ENCODE peak calls at places on chromosomes 4 and X, in six cellular contexts. One of them, this sample, is unnamed. For H3K4me1, the result is how much of the 10 kb centered on the place peaks cover.

GRCh38 chr4:139639654-139640053 is 26.0 kb upstream of the MGST2 start:
- DNase-seq in GM23338: no peak
- DNase-seq in breast epithelium: no peak
- DNase-seq in upper lobe of left lung: no peak
- DNase-seq in endothelial cell of umbilical vein: no peak
- DNase-seq in HepG2: no peak
- DNase-seq in this sample: no peak

GRCh38 chr4:158162637-158163036 is 10.2 kb downstream of the GASK1B start:
- DNase-seq in GM23338: no peak
- DNase-seq in breast epithelium: no peak
- DNase-seq in upper lobe of left lung: no peak
- DNase-seq in endothelial cell of umbilical vein: peak
- DNase-seq in HepG2: no peak
- DNase-seq in this sample: no peak

GRCh38 chrX:64176876-64177275 is 28.6 kb downstream of the AMER1 start:
- DNase-seq in GM23338: no peak
- DNase-seq in breast epithelium: no peak
- DNase-seq in upper lobe of left lung: no peak
- DNase-seq in endothelial cell of umbilical vein: no peak
- DNase-seq in HepG2: peak
- DNase-seq in this sample: no peak

GRCh38 chrX:15816886-15817285 is 26.6 kb downstream of the ZRSR2 start:
- DNase-seq in GM23338: peak
- DNase-seq in breast epithelium: no peak
- DNase-seq in upper lobe of left lung: no peak
- DNase-seq in endothelial cell of umbilical vein: no peak
- DNase-seq in HepG2: no peak
- DNase-seq in this sample: no peak

GRCh38 chr4:15197005-15197404 is 194.7 kb downstream of the CPEB2 start:
- DNase-seq in GM23338: peak
- DNase-seq in breast epithelium: no peak
- DNase-seq in upper lobe of left lung: no peak
- DNase-seq in endothelial cell of umbilical vein: peak
- DNase-seq in HepG2: peak
- DNase-seq in this sample: no peak

GRCh38 chr4:38805530-38806145 is 1.0 kb upstream of the TLR1 start:
- DNase-seq in GM23338: no peak
- DNase-seq in breast epithelium: no peak
- DNase-seq in upper lobe of left lung: no peak
- DNase-seq in endothelial cell of umbilical vein: peak
- DNase-seq in HepG2: no peak
- DNase-seq in this sample: no peak

GRCh38 chr4:140223056-140223810 is 69.2 kb upstream of the MAML3 start:
- DNase-seq in GM23338: no peak
- DNase-seq in breast epithelium: no peak
- DNase-seq in upper lobe of left lung: no peak
- DNase-seq in endothelial cell of umbilical vein: peak
- DNase-seq in HepG2: no peak
- DNase-seq in this sample: no peak

GRCh38 chrX:107769581-107770317 is 5.8 kb downstream of the TSC22D3 start:
- DNase-seq in GM23338: no peak
- DNase-seq in breast epithelium: no peak
- DNase-seq in upper lobe of left lung: no peak
- DNase-seq in endothelial cell of umbilical vein: no peak
- DNase-seq in HepG2: no peak
- DNase-seq in this sample: no peak

GRCh38 chrX:9635368-9635767 is 130.3 kb downstream of the GPR143 start:
- DNase-seq in GM23338: no peak
- DNase-seq in breast epithelium: peak
- DNase-seq in upper lobe of left lung: no peak
- DNase-seq in endothelial cell of umbilical vein: no peak
- DNase-seq in HepG2: no peak
- DNase-seq in this sample: no peak

GRCh38 chr4:99087887-99088484 is 602 bp downstream of the ADH5 start:
- DNase-seq in GM23338: peak
- DNase-seq in breast epithelium: peak
- DNase-seq in upper lobe of left lung: no peak
- DNase-seq in endothelial cell of umbilical vein: peak
- DNase-seq in HepG2: peak
- DNase-seq in this sample: peak

GRCh38 chr4:119748853-119749252 is 120.2 kb upstream of the PDE5A start:
- DNase-seq in GM23338: no peak
- DNase-seq in breast epithelium: no peak
- DNase-seq in upper lobe of left lung: no peak
- DNase-seq in endothelial cell of umbilical vein: no peak
- DNase-seq in HepG2: no peak
- DNase-seq in this sample: no peak

GRCh38 chr4:98482847-98483806 is 175.3 kb downstream of the TSPAN5 start:
- DNase-seq in GM23338: no peak
- DNase-seq in breast epithelium: no peak
- DNase-seq in upper lobe of left lung: no peak
- DNase-seq in endothelial cell of umbilical vein: peak
- DNase-seq in HepG2: peak
- DNase-seq in this sample: no peak

GRCh38 chr4:142567199-142567598 is 278.9 kb downstream of the INPP4B start:
- DNase-seq in GM23338: peak
- DNase-seq in breast epithelium: no peak
- DNase-seq in upper lobe of left lung: no peak
- DNase-seq in endothelial cell of umbilical vein: no peak
- DNase-seq in HepG2: no peak
- DNase-seq in this sample: no peak

GRCh38 chr4:163380703-163381102 is 37.0 kb downstream of the NPY5R start:
- DNase-seq in GM23338: no peak
- DNase-seq in breast epithelium: no peak
- DNase-seq in upper lobe of left lung: no peak
- DNase-seq in endothelial cell of umbilical vein: no peak
- DNase-seq in HepG2: no peak
- DNase-seq in this sample: no peak

GRCh38 chrX:113305496-113305895 is 464.9 kb upstream of the AMOT start:
- DNase-seq in GM23338: no peak
- DNase-seq in breast epithelium: no peak
- DNase-seq in upper lobe of left lung: no peak
- DNase-seq in endothelial cell of umbilical vein: no peak
- DNase-seq in HepG2: no peak
- DNase-seq in this sample: no peak

GRCh38 chr4:137226900-137227299 is 305.4 kb downstream of the PCDH18 start:
- DNase-seq in GM23338: peak
- DNase-seq in breast epithelium: no peak
- DNase-seq in upper lobe of left lung: no peak
- DNase-seq in endothelial cell of umbilical vein: no peak
- DNase-seq in HepG2: no peak
- DNase-seq in this sample: no peak

GRCh38 chrX:31429915-31430314 is 358.1 kb upstream of the FTHL17 start:
- DNase-seq in GM23338: no peak
- DNase-seq in breast epithelium: no peak
- DNase-seq in upper lobe of left lung: no peak
- DNase-seq in endothelial cell of umbilical vein: no peak
- DNase-seq in HepG2: no peak
- DNase-seq in this sample: no peak

GRCh38 chrX:44155126-44155525 is 181.9 kb upstream of the NDP start:
- DNase-seq in GM23338: no peak
- DNase-seq in breast epithelium: no peak
- DNase-seq in upper lobe of left lung: no peak
- DNase-seq in endothelial cell of umbilical vein: no peak
- DNase-seq in HepG2: no peak
- DNase-seq in this sample: no peak

GRCh38 chr4:56655627-56656345 is 25.3 kb downstream of the HOPX start:
- DNase-seq in GM23338: peak
- DNase-seq in breast epithelium: no peak
- DNase-seq in upper lobe of left lung: peak
- DNase-seq in endothelial cell of umbilical vein: peak
- DNase-seq in HepG2: no peak
- DNase-seq in this sample: no peak

GRCh38 chrX:48786341-48786800 is at the start of gene GATA1:
- DNase-seq in GM23338: no peak
- DNase-seq in breast epithelium: no peak
- DNase-seq in upper lobe of left lung: no peak
- DNase-seq in endothelial cell of umbilical vein: no peak
- DNase-seq in HepG2: no peak
- DNase-seq in this sample: no peak

GRCh38 chr4:113587640-113588275 is 173.8 kb downstream of the CAMK2D start:
- DNase-seq in GM23338: no peak
- DNase-seq in breast epithelium: no peak
- DNase-seq in upper lobe of left lung: no peak
- DNase-seq in endothelial cell of umbilical vein: no peak
- DNase-seq in HepG2: no peak
- DNase-seq in this sample: no peak

GRCh38 chrX:97109730-97110129 is 226.0 kb downstream of the RPA4 start:
- DNase-seq in GM23338: no peak
- DNase-seq in breast epithelium: no peak
- DNase-seq in upper lobe of left lung: no peak
- DNase-seq in endothelial cell of umbilical vein: no peak
- DNase-seq in HepG2: no peak
- DNase-seq in this sample: no peak

GRCh38 chr4:73224886-73225285 is 33.7 kb downstream of the ANKRD17 start:
- DNase-seq in GM23338: peak
- DNase-seq in breast epithelium: no peak
- DNase-seq in upper lobe of left lung: no peak
- DNase-seq in endothelial cell of umbilical vein: no peak
- DNase-seq in HepG2: no peak
- DNase-seq in this sample: no peak

GRCh38 chr4:176792348-176793059 is at the start of gene VEGFC:
- DNase-seq in GM23338: peak
- DNase-seq in breast epithelium: no peak
- DNase-seq in upper lobe of left lung: peak
- DNase-seq in endothelial cell of umbilical vein: peak
- DNase-seq in HepG2: peak
- DNase-seq in this sample: peak

GRCh38 chr4:181854142-181854541 is 389.1 kb upstream of the TENM3 start:
- DNase-seq in GM23338: no peak
- DNase-seq in breast epithelium: no peak
- DNase-seq in upper lobe of left lung: no peak
- DNase-seq in endothelial cell of umbilical vein: no peak
- DNase-seq in HepG2: no peak
- DNase-seq in this sample: no peak

GRCh38 chr4:151688785-151689043 is 72.1 kb downstream of the GATB start:
- DNase-seq in GM23338: no peak
- DNase-seq in breast epithelium: no peak
- DNase-seq in upper lobe of left lung: no peak
- DNase-seq in endothelial cell of umbilical vein: no peak
- DNase-seq in HepG2: no peak
- DNase-seq in this sample: no peak
- H3K4me1 ChIP-seq in GM23338: under half
- H3K4me1 ChIP-seq in breast epithelium: under half
- H3K4me1 ChIP-seq in upper lobe of left lung: under half
- H3K4me1 ChIP-seq in endothelial cell of umbilical vein: under half
- H3K4me1 ChIP-seq in HepG2: under half
- H3K4me1 ChIP-seq in this sample: under half

GRCh38 chr4:16240300-16240699 is 14.0 kb upstream of the TAPT1 start:
- DNase-seq in GM23338: no peak
- DNase-seq in breast epithelium: no peak
- DNase-seq in upper lobe of left lung: no peak
- DNase-seq in endothelial cell of umbilical vein: no peak
- DNase-seq in HepG2: no peak
- DNase-seq in this sample: no peak

GRCh38 chr4:16236402-16237023 is 10.2 kb upstream of the TAPT1 start:
- DNase-seq in GM23338: no peak
- DNase-seq in breast epithelium: no peak
- DNase-seq in upper lobe of left lung: no peak
- DNase-seq in endothelial cell of umbilical vein: no peak
- DNase-seq in HepG2: no peak
- DNase-seq in this sample: no peak

GRCh38 chr4:16238304-16238703 is 12.0 kb upstream of the TAPT1 start:
- DNase-seq in GM23338: no peak
- DNase-seq in breast epithelium: no peak
- DNase-seq in upper lobe of left lung: no peak
- DNase-seq in endothelial cell of umbilical vein: no peak
- DNase-seq in HepG2: no peak
- DNase-seq in this sample: no peak

GRCh38 chr4:16239086-16239485 is 12.8 kb upstream of the TAPT1 start:
- DNase-seq in GM23338: no peak
- DNase-seq in breast epithelium: no peak
- DNase-seq in upper lobe of left lung: no peak
- DNase-seq in endothelial cell of umbilical vein: no peak
- DNase-seq in HepG2: no peak
- DNase-seq in this sample: no peak

GRCh38 chr4:16237715-16238114 is 11.4 kb upstream of the TAPT1 start:
- DNase-seq in GM23338: no peak
- DNase-seq in breast epithelium: no peak
- DNase-seq in upper lobe of left lung: no peak
- DNase-seq in endothelial cell of umbilical vein: no peak
- DNase-seq in HepG2: no peak
- DNase-seq in this sample: no peak
- TF ChIP-seq POLR2AphosphoS5 in GM23338: no peak
- TF ChIP-seq POLR2AphosphoS5 in breast epithelium: no peak
- TF ChIP-seq POLR2AphosphoS5 in upper lobe of left lung: peak
- TF ChIP-seq POLR2AphosphoS5 in endothelial cell of umbilical vein: no peak
- TF ChIP-seq POLR2AphosphoS5 in HepG2: no peak
- TF ChIP-seq POLR2AphosphoS5 in this sample: no peak

GRCh38 chrX:19122641-19123009 is 357 bp upstream of the ADGRG2 start:
- DNase-seq in GM23338: peak
- DNase-seq in breast epithelium: no peak
- DNase-seq in upper lobe of left lung: no peak
- DNase-seq in endothelial cell of umbilical vein: no peak
- DNase-seq in HepG2: no peak
- DNase-seq in this sample: no peak

GRCh38 chrX:19121898-19122640 is at the start of gene ADGRG2:
- DNase-seq in GM23338: peak
- DNase-seq in breast epithelium: no peak
- DNase-seq in upper lobe of left lung: peak
- DNase-seq in endothelial cell of umbilical vein: peak
- DNase-seq in HepG2: no peak
- DNase-seq in this sample: peak

GRCh38 chrX:19121466-19121865 is 802 bp downstream of the ADGRG2 start:
- DNase-seq in GM23338: no peak
- DNase-seq in breast epithelium: no peak
- DNase-seq in upper lobe of left lung: no peak
- DNase-seq in endothelial cell of umbilical vein: no peak
- DNase-seq in HepG2: no peak
- DNase-seq in this sample: no peak
- H3K4me3 ChIP-seq in GM23338: peak
- H3K4me3 ChIP-seq in breast epithelium: peak
- H3K4me3 ChIP-seq in upper lobe of left lung: peak
- H3K4me3 ChIP-seq in endothelial cell of umbilical vein: no peak
- H3K4me3 ChIP-seq in HepG2: no peak
- H3K4me3 ChIP-seq in this sample: peak

GRCh38 chr4:2802618-2803531 is 10.0 kb downstream of the SH3BP2 start:
- DNase-seq in GM23338: no peak
- DNase-seq in breast epithelium: no peak
- DNase-seq in upper lobe of left lung: peak
- DNase-seq in endothelial cell of umbilical vein: no peak
- DNase-seq in HepG2: no peak
- DNase-seq in this sample: no peak
- H3K4me1 ChIP-seq in GM23338: under half
- H3K4me1 ChIP-seq in breast epithelium: half or more
- H3K4me1 ChIP-seq in upper lobe of left lung: half or more
- H3K4me1 ChIP-seq in endothelial cell of umbilical vein: half or more
- H3K4me1 ChIP-seq in HepG2: under half
- H3K4me1 ChIP-seq in this sample: under half